ENCODE peak calls at places on chromosomes 13 and 19, in ten cellular contexts. C, X, I, M, U, L, K, N, H and Y are unnamed samples.

GRCh38 chr19:55493052-55493649 is 4.9 kb downstream of the SSC5D start:
- DNase-seq in M (no peak), K (no peak), N (no peak), C (peak; percentile 51), U (no peak), L (no peak), X (peak; percentile 29), H (no peak), I (no peak), Y (no peak)

GRCh38 chr19:20478936-20479335 is 86.6 kb downstream of the ZNF737 start:
- DNase-seq in K (no peak), U (no peak), L (no peak), N (no peak), M (no peak), C (no peak), X (no peak), H (no peak), I (no peak), Y (no peak)

GRCh38 chr19:19655641-19656343 is 7.7 kb downstream of the ATP13A1 start:
- DNase-seq in I (no peak), L (no peak), C (no peak), M (no peak), K (no peak), U (no peak), N (no peak), H (no peak), X (no peak), Y (no peak)

GRCh38 chr13:50081106-50081898 is 66.1 kb downstream of the KCNRG start:
- DNase-seq in M (peak; percentile 6), C (peak; percentile 48), N (peak; percentile 49), H (peak; percentile 51), U (peak; percentile 47), K (peak; percentile 30), I (peak; percentile 73), L (no peak), X (no peak), Y (no peak)

GRCh38 chr13:40026174-40026585 is 370.7 kb downstream of the COG6 start:
- DNase-seq in U (no peak), I (peak; percentile 62), K (peak; percentile 15), M (no peak), X (no peak), N (no peak), H (no peak), C (no peak), L (no peak), Y (no peak)

GRCh38 chr13:55937180-55937579 is 1203.5 kb upstream of the PRR20A start:
- DNase-seq in N (no peak), C (no peak), K (no peak), H (no peak), I (no peak), M (peak; percentile 39), L (no peak), X (no peak), U (no peak), Y (no peak)

GRCh38 chr13:101178394-101178793 is 237.9 kb downstream of the NALCN start:
- DNase-seq in N (no peak), C (no peak), H (no peak), K (no peak), I (no peak), M (no peak), U (no peak), X (no peak), L (no peak), Y (no peak)

GRCh38 chr13:29573190-29573589 is 22.3 kb downstream of the SLC7A1 start:
- DNase-seq in H (no peak), I (no peak), X (no peak), U (no peak), K (no peak), M (no peak), L (peak; percentile 43), N (peak; percentile 42), C (no peak), Y (no peak)